ENCODE peak calls at places on chromosomes 4 and X, in four cellular contexts. One of them, this sample, is unnamed.

GRCh38 chr4:181525641-181526040 is 717.6 kb upstream of the TENM3 start:
- DNase-seq in HS-27A: no peak
- DNase-seq in NCI-H226: no peak
- DNase-seq in dorsolateral prefrontal cortex: no peak
- DNase-seq in this sample: no peak

GRCh38 chr4:28702571-28702970 is 1841.9 kb downstream of the STIM2 start:
- DNase-seq in HS-27A: no peak
- DNase-seq in NCI-H226: no peak
- DNase-seq in dorsolateral prefrontal cortex: no peak
- DNase-seq in this sample: no peak

GRCh38 chr4:144948009-144948408 is 150.0 kb downstream of the ANAPC10 start:
- DNase-seq in HS-27A: no peak
- DNase-seq in NCI-H226: peak
- DNase-seq in dorsolateral prefrontal cortex: no peak
- DNase-seq in this sample: no peak

GRCh38 chr4:182143086-182143821 is 99.9 kb upstream of the TENM3 start:
- DNase-seq in HS-27A: no peak
- DNase-seq in NCI-H226: no peak
- DNase-seq in dorsolateral prefrontal cortex: no peak
- DNase-seq in this sample: no peak

GRCh38 chrX:151736685-151737084 is 2.1 kb downstream of the CNGA2 start:
- DNase-seq in HS-27A: no peak
- DNase-seq in NCI-H226: no peak
- DNase-seq in dorsolateral prefrontal cortex: no peak
- DNase-seq in this sample: no peak

GRCh38 chr4:2290974-2291704 is 29.2 kb upstream of the MXD4 start:
- DNase-seq in HS-27A: no peak
- DNase-seq in NCI-H226: no peak
- DNase-seq in dorsolateral prefrontal cortex: peak
- DNase-seq in this sample: no peak

GRCh38 chrX:139930923-139931645 is 1.8 kb downstream of the ATP11C start:
- DNase-seq in HS-27A: no peak
- DNase-seq in NCI-H226: no peak
- DNase-seq in dorsolateral prefrontal cortex: no peak
- DNase-seq in this sample: peak

GRCh38 chr4:48105230-48105629 is 28.8 kb downstream of the TXK start:
- DNase-seq in HS-27A: no peak
- DNase-seq in NCI-H226: no peak
- DNase-seq in dorsolateral prefrontal cortex: no peak
- DNase-seq in this sample: no peak

GRCh38 chr4:174631901-174632758 is 109.8 kb upstream of the HPGD start:
- DNase-seq in HS-27A: no peak
- DNase-seq in NCI-H226: no peak
- DNase-seq in dorsolateral prefrontal cortex: no peak
- DNase-seq in this sample: peak

GRCh38 chr4:78650106-78651021 is 98.8 kb downstream of the ANXA3 start:
- DNase-seq in HS-27A: peak
- DNase-seq in NCI-H226: peak
- DNase-seq in dorsolateral prefrontal cortex: no peak
- DNase-seq in this sample: no peak

GRCh38 chr4:129092636-129093172 is 635 bp downstream of the SCLT1 start:
- DNase-seq in HS-27A: no peak
- DNase-seq in NCI-H226: no peak
- DNase-seq in dorsolateral prefrontal cortex: no peak
- DNase-seq in this sample: no peak